ENCODE peak calls at places on chromosomes 16 and 17, in ten cellular contexts. H is right atrium auricular region, V is foreskin keratinocyte, I is stomach, P is left ventricle myocardium inferior, L is omental fat pad, W is endothelial cell, Q is AG10803, C is fibroblast of mammary gland, A is A549. G is an unnamed sample.

GRCh38 chr17:81456798-81457197 is 55.8 kb downstream of the ACTG1 start:
- DNase-seq in H (no peak), V (no peak), I (no peak), P (no peak), L (no peak), W (peak), Q (no peak), C (no peak), A (no peak), G (peak)

GRCh38 chr17:77723071-77723908 is 235.2 kb upstream of the TNRC6C start:
- DNase-seq in H (peak), V (no peak), I (no peak), P (peak), L (no peak), W (no peak), Q (no peak), C (no peak), A (no peak), G (no peak)

GRCh38 chr16:13702614-13703013 is 217.3 kb upstream of the ERCC4 start:
- DNase-seq in H (no peak), V (no peak), I (no peak), P (no peak), L (no peak), W (no peak), Q (no peak), C (no peak), A (no peak), G (no peak)

GRCh38 chr17:6755731-6756184 is at the start of gene XAF1:
- DNase-seq in H (no peak), V (peak), I (peak), P (peak), L (no peak), W (no peak), Q (peak), C (peak), A (no peak), G (peak)

GRCh38 chr17:11651089-11651488 is 52.8 kb downstream of the DNAH9 start:
- DNase-seq in H (no peak), V (no peak), I (no peak), P (no peak), L (no peak), W (no peak), Q (no peak), C (no peak), A (no peak), G (no peak)

GRCh38 chr17:62004388-62004787 is 60.7 kb downstream of the MED13 start:
- DNase-seq in H (no peak), V (no peak), I (no peak), P (no peak), L (no peak), W (no peak), Q (no peak), C (no peak), A (no peak), G (no peak)

GRCh38 chr16:66705790-66706505 is 9.4 kb upstream of the CMTM4 start:
- DNase-seq in H (no peak), V (no peak), I (peak), P (peak), L (no peak), W (no peak), Q (peak), C (peak), A (no peak), G (peak)

GRCh38 chr16:73949574-73950348 is 346.9 kb upstream of the PSMD7 start:
- DNase-seq in H (no peak), V (peak), I (no peak), P (no peak), L (no peak), W (no peak), Q (peak), C (peak), A (no peak), G (peak)

GRCh38 chr16:56480776-56481467 is 29.6 kb downstream of the OGFOD1 start:
- DNase-seq in H (no peak), V (no peak), I (no peak), P (no peak), L (no peak), W (no peak), Q (no peak), C (peak), A (no peak), G (no peak)

GRCh38 chr17:45702666-45703266 is 81.4 kb upstream of the CRHR1 start:
- DNase-seq in H (no peak), V (peak), I (no peak), P (no peak), L (no peak), W (peak), Q (peak), C (peak), A (no peak), G (peak)

GRCh38 chr16:71407731-71408130 is 34.1 kb downstream of the TLE7 start:
- DNase-seq in H (no peak), V (no peak), I (no peak), P (no peak), L (no peak), W (no peak), Q (no peak), C (no peak), A (no peak), G (no peak)

GRCh38 chr16:58855291-58855823 is 121.2 kb upstream of the GOT2 start:
- DNase-seq in H (no peak), V (no peak), I (no peak), P (no peak), L (no peak), W (no peak), Q (no peak), C (no peak), A (no peak), G (no peak)

GRCh38 chr16:57892447-57893096 is 78.4 kb downstream of the CNGB1 start:
- DNase-seq in H (no peak), V (no peak), I (peak), P (no peak), L (no peak), W (no peak), Q (no peak), C (no peak), A (no peak), G (peak)

GRCh38 chr17:81153340-81153803 is 11.9 kb upstream of the PVALEF start:
- DNase-seq in H (no peak), V (peak), I (no peak), P (no peak), L (no peak), W (no peak), Q (peak), C (peak), A (no peak), G (peak)

DNA sequence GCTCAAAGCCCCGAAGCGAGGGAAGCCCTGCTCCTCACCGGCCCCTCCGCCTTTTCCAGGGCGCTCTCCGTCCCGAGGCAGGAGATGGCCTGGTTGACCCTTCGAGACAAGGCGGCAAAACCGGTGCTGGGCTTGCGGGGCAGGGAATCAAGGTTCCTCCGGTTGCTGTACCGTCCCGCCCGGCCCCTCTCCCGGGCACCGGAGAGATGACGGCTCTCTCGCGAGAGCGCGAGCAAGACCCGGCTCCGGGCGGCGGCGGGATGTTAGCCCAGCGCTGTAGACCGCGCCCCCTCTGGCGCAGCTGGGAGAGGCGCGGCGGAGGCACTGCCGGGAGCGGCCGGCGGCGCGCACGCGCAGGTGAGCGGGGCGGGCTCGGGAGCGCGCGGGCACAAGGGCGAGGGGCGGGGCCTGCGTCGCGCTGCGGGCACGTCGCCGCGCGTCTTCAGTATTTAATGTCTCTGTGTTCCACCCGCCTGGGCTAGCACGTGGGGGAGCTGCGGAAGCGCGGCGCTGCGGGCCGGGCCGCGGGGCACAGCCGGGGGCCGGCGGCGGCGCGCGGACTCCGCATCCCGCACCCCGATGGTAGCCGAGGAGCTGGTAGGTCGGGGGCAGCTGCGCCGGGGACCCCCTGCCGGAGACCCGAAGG is at the start of gene AKAP1:
- DNase-seq in H (peak), V (peak), I (peak), P (peak), L (peak), W (peak), Q (peak), C (peak), A (peak), G (peak)
- TF ChIP-seq CTCF in H (peak), V (peak), I (no peak), P (peak), L (no peak), W (no peak), Q (no peak), C (no peak), A (no peak), G (no peak)

GRCh38 chr17:16415031-16415924 is at the start of gene TRPV2:
- DNase-seq in H (no peak), V (no peak), I (peak), P (peak), L (no peak), W (no peak), Q (no peak), C (no peak), A (peak), G (no peak)
- TF ChIP-seq CTCF in H (peak), V (peak), I (no peak), P (peak), L (no peak), W (no peak), Q (peak), C (peak), A (peak), G (peak)

GRCh38 chr17:47229535-47230443 is 20.6 kb downstream of the MYL4 start:
- DNase-seq in H (peak), V (peak), I (peak), P (peak), L (peak), W (peak), Q (peak), C (peak), A (peak), G (peak)
- TF ChIP-seq CTCF in H (peak), V (peak), I (peak), P (peak), L (peak), W (peak), Q (peak), C (peak), A (peak), G (peak)

GRCh38 chr17:74737299-74738050 is 419 bp downstream of the RAB37 start:
- DNase-seq in H (no peak), V (no peak), I (no peak), P (no peak), L (no peak), W (peak), Q (no peak), C (peak), A (peak), G (no peak)
- TF ChIP-seq CTCF in H (peak), V (peak), I (no peak), P (peak), L (no peak), W (peak), Q (peak), C (peak), A (peak), G (peak)

GRCh38 chr17:39664581-39665561 is at the start of gene TCAP:
- DNase-seq in H (no peak), V (no peak), I (no peak), P (peak), L (no peak), W (no peak), Q (no peak), C (no peak), A (no peak), G (no peak)

GRCh38 chr17:39667262-39668140 is 752 bp upstream of the PNMT start:
- DNase-seq in H (no peak), V (no peak), I (peak), P (peak), L (no peak), W (no peak), Q (no peak), C (no peak), A (no peak), G (no peak)

GRCh38 chr17:39666601-39667261 is 1.5 kb upstream of the PNMT start:
- DNase-seq in H (no peak), V (no peak), I (no peak), P (peak), L (no peak), W (no peak), Q (no peak), C (no peak), A (no peak), G (no peak)

GRCh38 chr17:39666231-39666600 is 1.1 kb downstream of the TCAP start:
- DNase-seq in H (no peak), V (no peak), I (no peak), P (peak), L (no peak), W (no peak), Q (no peak), C (no peak), A (no peak), G (no peak)

GRCh38 chr17:39665642-39666221 is 583 bp downstream of the TCAP start:
- DNase-seq in H (no peak), V (no peak), I (no peak), P (no peak), L (no peak), W (no peak), Q (no peak), C (no peak), A (peak), G (no peak)
- TF ChIP-seq CTCF in H (no peak), V (peak), I (no peak), P (peak), L (no peak), W (no peak), Q (peak), C (no peak), A (no peak), G (peak)

GRCh38 chr17:13405807-13406206 is 195.9 kb downstream of the HS3ST3A1 start:
- DNase-seq in H (no peak), V (no peak), I (no peak), P (no peak), L (no peak), W (no peak), Q (no peak), C (no peak), A (no peak), G (no peak)
- TF ChIP-seq CTCF in H (no peak), V (no peak), I (no peak), P (no peak), L (no peak), W (no peak), Q (no peak), C (no peak), A (no peak), G (no peak)

DNA sequence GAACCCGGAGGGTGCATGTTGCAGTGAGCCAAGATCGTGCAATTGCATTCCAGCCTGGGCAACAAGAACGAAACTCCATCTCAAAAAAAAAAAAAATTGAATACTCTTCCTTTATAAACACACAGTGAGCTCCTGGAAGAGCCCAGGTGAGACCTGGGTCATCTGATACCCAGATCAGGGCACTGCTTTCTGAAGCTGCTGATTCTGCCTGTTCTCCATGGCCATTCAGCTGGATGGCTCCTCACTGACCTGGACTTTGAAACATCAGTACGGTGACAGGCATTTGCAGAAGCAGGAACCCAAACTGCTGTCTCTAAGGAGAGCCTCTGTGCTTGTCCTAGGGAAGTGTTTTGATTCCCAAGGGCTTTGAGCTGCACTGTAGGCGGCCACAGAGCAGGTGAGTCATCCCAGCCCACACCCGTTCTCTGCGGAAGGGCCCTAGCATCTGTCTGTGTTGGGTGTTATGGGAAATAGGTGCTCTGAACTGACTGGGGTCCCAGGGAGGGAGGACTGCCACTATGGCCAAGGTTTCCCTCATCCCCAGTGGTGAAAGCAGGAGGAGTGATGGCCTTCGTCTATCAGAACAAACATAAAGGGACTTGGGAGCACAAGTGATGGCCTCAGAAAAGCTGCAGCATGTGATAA is 60.7 kb upstream of the ADCY9 start:
- DNase-seq in H (no peak), V (peak), I (no peak), P (no peak), L (no peak), W (no peak), Q (peak), C (peak), A (peak), G (peak)
- TF ChIP-seq CTCF in H (no peak), V (no peak), I (no peak), P (no peak), L (no peak), W (no peak), Q (no peak), C (no peak), A (no peak), G (no peak)

GRCh38 chr16:30894540-30895368 is 877 bp upstream of the BCL7C start:
- DNase-seq in H (no peak), V (no peak), I (no peak), P (no peak), L (no peak), W (no peak), Q (no peak), C (no peak), A (no peak), G (no peak)

GRCh38 chr16:30896203-30896889 is at the start of gene CTF1:
- DNase-seq in H (peak), V (peak), I (peak), P (peak), L (no peak), W (peak), Q (peak), C (peak), A (no peak), G (peak)

GRCh38 chr16:30895592-30896202 is 717 bp upstream of the CTF1 start:
- DNase-seq in H (no peak), V (no peak), I (no peak), P (no peak), L (no peak), W (no peak), Q (no peak), C (no peak), A (no peak), G (no peak)

GRCh38 chr16:30899794-30900193 is 3.4 kb downstream of the CTF1 start:
- DNase-seq in H (no peak), V (no peak), I (no peak), P (no peak), L (no peak), W (no peak), Q (no peak), C (no peak), A (no peak), G (no peak)

DNA sequence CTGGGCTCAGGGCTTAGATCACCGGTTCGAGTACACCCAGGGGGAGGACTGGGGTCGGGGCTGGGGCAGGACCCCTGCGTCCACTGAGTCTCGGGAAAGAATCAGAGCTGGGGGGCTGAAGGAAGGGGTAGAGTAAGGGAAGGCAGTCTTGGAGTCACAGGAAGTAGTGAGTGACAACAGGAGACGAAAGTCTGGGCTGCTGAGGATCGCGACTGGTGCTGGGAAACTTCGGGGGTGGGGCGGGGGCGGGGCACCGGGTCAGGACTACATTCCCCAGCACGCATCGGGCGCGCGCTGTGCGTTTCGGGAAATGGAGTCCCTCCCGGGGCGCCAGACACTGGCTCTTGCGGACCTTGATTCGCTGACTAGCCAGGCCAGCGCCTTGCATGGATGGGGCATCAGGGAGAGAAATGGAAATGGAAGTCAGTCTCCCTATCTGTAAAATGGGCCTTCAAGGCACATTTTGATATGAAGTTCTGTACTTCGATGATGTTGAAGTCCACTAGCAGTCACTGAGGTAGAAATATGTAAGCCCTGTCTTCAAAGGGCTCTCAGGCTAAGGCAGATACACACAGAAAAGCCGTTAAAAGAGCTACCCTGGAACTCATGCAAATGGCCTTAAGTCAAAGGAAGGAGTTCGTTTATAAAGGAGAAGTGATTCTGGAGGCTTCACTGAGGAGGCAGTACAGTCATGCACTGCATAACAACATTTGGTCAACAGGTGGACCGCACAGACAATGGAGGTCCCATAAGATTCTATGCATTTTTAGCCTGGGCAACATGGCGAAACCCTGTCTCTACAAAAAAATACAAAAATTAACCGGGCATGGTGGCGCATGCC is 696 bp downstream of the CTF1 start:
- DNase-seq in H (peak), V (peak), I (peak), P (peak), L (peak), W (peak), Q (peak), C (peak), A (peak), G (peak)
- TF ChIP-seq CTCF in H (no peak), V (no peak), I (no peak), P (no peak), L (no peak), W (no peak), Q (no peak), C (no peak), A (no peak), G (no peak)